ENCODE peak calls at places on chromosome 13, in nine cellular contexts. R, V, C, F, A, E, M, U and T are unnamed samples.

GRCh38 chr13:31209172-31209818 is 9.5 kb downstream of the B3GLCT start:
- DNase-seq in R (no peak), V (peak), C (no peak), F (no peak), A (no peak), E (no peak), M (no peak), U (peak), T (no peak)

GRCh38 chr13:29887030-29887557 is 36.7 kb upstream of the UBL3 start:
- DNase-seq in R (no peak), V (no peak), C (no peak), F (no peak), A (no peak), E (no peak), M (no peak), U (no peak), T (no peak)

GRCh38 chr13:97386832-97387486 is 47.0 kb upstream of the RAP2A start:
- DNase-seq in R (no peak), V (no peak), C (no peak), F (no peak), A (no peak), E (no peak), M (no peak), U (no peak), T (no peak)

GRCh38 chr13:70366720-70367119 is 258.5 kb upstream of the KLHL1 start:
- DNase-seq in R (no peak), V (no peak), C (no peak), F (no peak), A (no peak), E (no peak), M (no peak), U (no peak), T (no peak)

GRCh38 chr13:80830431-80830830 is 489.5 kb upstream of the SPRY2 start:
- DNase-seq in R (no peak), V (no peak), C (no peak), F (no peak), A (no peak), E (no peak), M (no peak), U (no peak), T (peak)

GRCh38 chr13:32228330-32229041 is 86.7 kb downstream of the ZAR1L start:
- DNase-seq in R (no peak), V (no peak), C (no peak), F (peak), A (no peak), E (no peak), M (no peak), U (no peak), T (no peak)

GRCh38 chr13:28411859-28412353 is 83.0 kb downstream of the FLT1 start:
- DNase-seq in R (no peak), V (peak), C (no peak), F (no peak), A (no peak), E (no peak), M (no peak), U (peak), T (no peak)

GRCh38 chr13:25574437-25575426 is 203.0 kb downstream of the ATP8A2 start:
- DNase-seq in R (no peak), V (peak), C (peak), F (peak), A (no peak), E (peak), M (peak), U (peak), T (no peak)

GRCh38 chr13:30718661-30719520 is 16.5 kb upstream of the ALOX5AP start:
- DNase-seq in R (peak), V (peak), C (no peak), F (peak), A (no peak), E (no peak), M (no peak), U (peak), T (no peak)

GRCh38 chr13:31515427-31515826 is 223.9 kb upstream of the RXFP2 start:
- DNase-seq in R (no peak), V (no peak), C (no peak), F (no peak), A (no peak), E (no peak), M (no peak), U (no peak), T (no peak)

GRCh38 chr13:45310341-45311138 is 30.4 kb downstream of the TPT1 start:
- DNase-seq in R (no peak), V (no peak), C (no peak), F (no peak), A (no peak), E (no peak), M (no peak), U (no peak), T (no peak)

GRCh38 chr13:65966991-65967451 is 1263.1 kb downstream of the PCDH9 start:
- DNase-seq in R (no peak), V (peak), C (no peak), F (no peak), A (no peak), E (no peak), M (no peak), U (peak), T (no peak)

GRCh38 chr13:68261105-68261504 is 1031.0 kb upstream of the PCDH9 start:
- DNase-seq in R (no peak), V (no peak), C (no peak), F (no peak), A (no peak), E (no peak), M (no peak), U (no peak), T (no peak)

GRCh38 chr13:76148926-76149325 is 512.8 kb downstream of the LMO7 start:
- DNase-seq in R (no peak), V (peak), C (no peak), F (peak), A (no peak), E (no peak), M (no peak), U (peak), T (no peak)

GRCh38 chr13:113297370-113297871 is 382 bp downstream of the LAMP1 start:
- DNase-seq in R (no peak), V (no peak), C (no peak), F (no peak), A (peak), E (no peak), M (peak), U (peak), T (no peak)

GRCh38 chr13:47463726-47464125 is 537.3 kb downstream of the SUCLA2 start:
- DNase-seq in R (no peak), V (peak), C (no peak), F (no peak), A (no peak), E (no peak), M (no peak), U (peak), T (no peak)

GRCh38 chr13:33367186-33367895 is 81.8 kb upstream of the STARD13 start:
- DNase-seq in R (no peak), V (no peak), C (no peak), F (no peak), A (no peak), E (no peak), M (no peak), U (no peak), T (no peak)

GRCh38 chr13:99220199-99220931 is 19.7 kb downstream of the UBAC2 start:
- DNase-seq in R (no peak), V (no peak), C (no peak), F (no peak), A (no peak), E (no peak), M (no peak), U (no peak), T (no peak)

GRCh38 chr13:113299951-113300350 is 2.9 kb downstream of the LAMP1 start:
- DNase-seq in R (no peak), V (peak), C (no peak), F (no peak), A (no peak), E (no peak), M (peak), U (peak), T (no peak)

GRCh38 chr13:90757127-90757680 is 590.3 kb upstream of the MIR17HG start:
- DNase-seq in R (no peak), V (no peak), C (no peak), F (no peak), A (no peak), E (no peak), M (no peak), U (peak), T (no peak)

GRCh38 chr13:98293570-98294142 is 116.6 kb upstream of the RNF113B start:
- DNase-seq in R (no peak), V (peak), C (no peak), F (no peak), A (no peak), E (no peak), M (no peak), U (no peak), T (no peak)

GRCh38 chr13:98312606-98313005 is 135.5 kb upstream of the RNF113B start:
- DNase-seq in R (no peak), V (no peak), C (no peak), F (no peak), A (no peak), E (no peak), M (no peak), U (no peak), T (no peak)

GRCh38 chr13:66612983-66613382 is 617.2 kb downstream of the PCDH9 start:
- DNase-seq in R (no peak), V (no peak), C (no peak), F (no peak), A (no peak), E (no peak), M (no peak), U (no peak), T (no peak)

GRCh38 chr13:93220073-93220472 is 6.5 kb upstream of the GPC6 start:
- DNase-seq in R (no peak), V (no peak), C (no peak), F (no peak), A (no peak), E (no peak), M (no peak), U (no peak), T (no peak)

GRCh38 chr13:113448885-113449692 is 4.2 kb downstream of the ADPRHL1 start:
- DNase-seq in R (peak), V (no peak), C (peak), F (no peak), A (peak), E (no peak), M (no peak), U (peak), T (no peak)

GRCh38 chr13:46633416-46633815 is 80.4 kb downstream of the LRCH1 start:
- DNase-seq in R (no peak), V (peak), C (no peak), F (peak), A (no peak), E (no peak), M (no peak), U (peak), T (no peak)

GRCh38 chr13:35496761-35497386 is 20.4 kb upstream of the MAB21L1 start:
- DNase-seq in R (no peak), V (peak), C (no peak), F (no peak), A (no peak), E (no peak), M (no peak), U (peak), T (no peak)

GRCh38 chr13:101996906-101997408 is 404.9 kb downstream of the FGF14 start:
- DNase-seq in R (no peak), V (no peak), C (no peak), F (no peak), A (no peak), E (no peak), M (no peak), U (no peak), T (no peak)

GRCh38 chr13:106528711-106529414 is 6.6 kb downstream of the EFNB2 start:
- DNase-seq in R (no peak), V (no peak), C (no peak), F (no peak), A (no peak), E (no peak), M (no peak), U (no peak), T (no peak)

GRCh38 chr13:23344923-23345322 is 88.6 kb downstream of the SACS start:
- DNase-seq in R (no peak), V (peak), C (no peak), F (no peak), A (no peak), E (no peak), M (no peak), U (no peak), T (no peak)

GRCh38 chr13:107964356-107964755 is 251.0 kb downstream of the LIG4 start:
- DNase-seq in R (no peak), V (peak), C (no peak), F (no peak), A (no peak), E (no peak), M (no peak), U (peak), T (no peak)

GRCh38 chr13:32941368-32941767 is 74.9 kb upstream of the KL start:
- DNase-seq in R (no peak), V (no peak), C (no peak), F (no peak), A (no peak), E (no peak), M (no peak), U (peak), T (no peak)

GRCh38 chr13:99218969-99219368 is 18.3 kb downstream of the UBAC2 start:
- DNase-seq in R (no peak), V (no peak), C (no peak), F (no peak), A (no peak), E (no peak), M (no peak), U (no peak), T (no peak)

GRCh38 chr13:75931116-75931515 is 295.0 kb downstream of the LMO7 start:
- DNase-seq in R (no peak), V (no peak), C (no peak), F (no peak), A (no peak), E (no peak), M (no peak), U (no peak), T (no peak)

GRCh38 chr13:93244141-93244917 is 17.7 kb downstream of the GPC6 start:
- DNase-seq in R (no peak), V (peak), C (no peak), F (no peak), A (no peak), E (no peak), M (no peak), U (peak), T (peak)

GRCh38 chr13:27505792-27506191 is 55.4 kb upstream of the MTIF3 start:
- DNase-seq in R (no peak), V (no peak), C (no peak), F (no peak), A (no peak), E (no peak), M (no peak), U (no peak), T (no peak)

DNA sequence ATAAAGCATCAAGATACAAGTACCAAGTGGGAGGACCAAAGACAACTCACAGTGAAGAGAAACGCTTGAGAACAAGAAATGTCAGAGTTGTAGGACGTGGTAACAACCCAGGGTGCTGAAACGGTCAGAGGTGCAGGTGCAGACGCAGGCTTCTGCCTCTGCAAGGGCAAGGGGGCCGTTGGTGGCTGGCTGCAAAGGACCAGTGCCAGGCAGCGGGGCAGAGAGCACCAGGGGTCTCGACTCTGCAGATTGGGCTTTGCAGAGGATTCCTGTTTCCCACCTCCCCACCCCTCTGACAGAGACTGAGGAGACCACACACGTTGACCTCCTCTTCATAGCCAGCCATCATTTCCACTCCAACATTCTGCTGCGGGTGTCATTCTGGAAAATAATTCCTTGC is 38.3 kb downstream of the RAB20 start:
- DNase-seq in R (no peak), V (no peak), C (no peak), F (no peak), A (no peak), E (no peak), M (no peak), U (no peak), T (no peak)
- TF ChIP-seq CTCF in R (no peak), V (no peak), C (no peak), F (no peak), A (no peak), E (no peak), M (no peak), U (no peak), T (no peak)

DNA sequence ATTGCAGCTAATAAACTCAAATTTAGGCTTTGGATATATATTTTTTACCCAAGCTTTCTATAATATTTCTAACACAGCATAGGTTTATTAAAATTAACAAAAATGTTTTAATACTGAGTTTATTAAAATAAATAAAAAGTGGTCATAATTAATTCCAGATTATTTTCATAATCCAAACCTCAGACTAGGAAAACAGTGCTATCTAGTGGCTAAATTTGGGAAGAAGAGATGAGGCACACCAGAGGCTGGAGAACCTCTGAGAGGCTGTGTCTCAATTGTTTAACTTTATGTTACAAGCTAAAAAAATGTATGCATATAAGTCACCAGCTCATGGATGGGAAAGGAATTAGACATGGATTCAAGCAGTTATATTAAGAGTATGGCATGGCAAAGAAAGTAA is 392.5 kb downstream of the DIAPH3 start:
- DNase-seq in R (no peak), V (peak), C (no peak), F (no peak), A (no peak), E (no peak), M (no peak), U (peak), T (no peak)
- TF ChIP-seq CTCF in R (peak), V (peak), C (no peak), F (peak), A (peak), E (peak), M (peak), U (peak), T (peak)

GRCh38 chr13:109026266-109026665 is 396.9 kb downstream of the MYO16 start:
- DNase-seq in R (no peak), V (no peak), C (no peak), F (no peak), A (no peak), E (no peak), M (no peak), U (no peak), T (no peak)
- TF ChIP-seq CTCF in R (no peak), V (no peak), C (no peak), F (no peak), A (no peak), E (no peak), M (no peak), U (no peak), T (no peak)

GRCh38 chr13:79060216-79060615 is 345.8 kb downstream of the RBM26 start:
- DNase-seq in R (no peak), V (no peak), C (no peak), F (no peak), A (no peak), E (no peak), M (no peak), U (no peak), T (no peak)

GRCh38 chr13:79062291-79062690 is 343.8 kb downstream of the RBM26 start:
- DNase-seq in R (no peak), V (no peak), C (no peak), F (no peak), A (no peak), E (no peak), M (no peak), U (no peak), T (no peak)

GRCh38 chr13:79051472-79051871 is 354.6 kb downstream of the RBM26 start:
- DNase-seq in R (no peak), V (no peak), C (no peak), F (no peak), A (no peak), E (no peak), M (no peak), U (no peak), T (no peak)

GRCh38 chr13:79056706-79057105 is 349.3 kb downstream of the RBM26 start:
- DNase-seq in R (no peak), V (no peak), C (no peak), F (no peak), A (no peak), E (no peak), M (no peak), U (no peak), T (no peak)
- TF ChIP-seq CTCF in R (peak), V (no peak), C (no peak), F (no peak), A (no peak), E (peak), M (no peak), U (no peak), T (no peak)

DNA sequence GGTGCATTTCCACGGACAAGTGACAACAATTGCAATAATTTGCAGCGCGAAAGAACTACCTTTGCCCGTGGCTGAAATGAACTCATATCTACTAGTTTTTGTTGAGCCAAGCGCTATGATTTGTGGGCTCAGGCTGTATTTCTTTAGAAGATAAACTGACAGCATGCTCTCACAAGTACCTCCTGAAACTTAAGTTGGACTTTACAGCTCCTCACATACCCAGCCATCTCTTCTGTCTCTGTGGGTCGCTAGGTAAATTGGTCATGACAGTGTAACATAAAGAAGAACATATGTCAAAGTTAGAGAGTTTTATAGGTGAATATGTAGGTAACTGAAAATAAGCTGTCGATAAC is 839 bp downstream of the COG6 start:
- DNase-seq in R (no peak), V (peak), C (no peak), F (no peak), A (no peak), E (no peak), M (no peak), U (peak), T (no peak)
- TF ChIP-seq CTCF in R (no peak), V (no peak), C (no peak), F (no peak), A (no peak), E (no peak), M (no peak), U (no peak), T (no peak)

GRCh38 chr13:48647625-48648024 is 6.1 kb upstream of the CYSLTR2 start:
- DNase-seq in R (no peak), V (no peak), C (peak), F (no peak), A (no peak), E (no peak), M (no peak), U (no peak), T (no peak)
- TF ChIP-seq CTCF in R (no peak), V (no peak), C (no peak), F (no peak), A (no peak), E (no peak), M (no peak), U (no peak), T (peak)